ENCODE peak calls at places on chromosomes 12 and 14, in seven cellular contexts. L, B, G, S, A, D and F are unnamed samples. For H3K4me1, the result is how much of the 10 kb centered on the place peaks cover.

GRCh38 chr12:52730383-52730782 is 27.1 kb upstream of the KRT77 start:
- DNase-seq in L (no peak), B (no peak), G (no peak), S (no peak), A (no peak), D (no peak), F (no peak)

GRCh38 chr14:38209572-38210159 is 2.0 kb downstream of the SSTR1 start:
- DNase-seq in L (no peak), B (no peak), G (no peak), S (no peak), A (no peak), D (no peak), F (peak)

GRCh38 chr14:103830511-103831270 is 16.7 kb downstream of the PPP1R13B start:
- DNase-seq in L (no peak), B (no peak), G (no peak), S (no peak), A (no peak), D (peak), F (no peak)

GRCh38 chr12:81206425-81206824 is 128.5 kb downstream of the ACSS3 start:
- DNase-seq in L (no peak), B (no peak), G (no peak), S (no peak), A (no peak), D (no peak), F (no peak)

GRCh38 chr12:89040146-89040964 is 311.9 kb downstream of the DUSP6 start:
- DNase-seq in L (no peak), B (no peak), G (no peak), S (no peak), A (no peak), D (no peak), F (no peak)

GRCh38 chr14:95265106-95266094 is 54.3 kb downstream of the CLMN start:
- DNase-seq in L (peak), B (no peak), G (no peak), S (peak), A (no peak), D (no peak), F (no peak)

GRCh38 chr14:59283380-59283779 is 94.9 kb downstream of the DAAM1 start:
- DNase-seq in L (no peak), B (no peak), G (no peak), S (no peak), A (no peak), D (no peak), F (no peak)

GRCh38 chr14:96016761-96017160 is 22.4 kb upstream of the C14orf132 start:
- DNase-seq in L (peak), B (peak), G (no peak), S (no peak), A (no peak), D (no peak), F (no peak)

GRCh38 chr14:106528717-106529116 is 1002.3 kb downstream of the TMEM121 start:
- DNase-seq in L (no peak), B (no peak), G (no peak), S (no peak), A (no peak), D (no peak), F (no peak)

GRCh38 chr14:56120091-56120632 is 2.0 kb downstream of the PELI2 start:
- DNase-seq in L (peak), B (peak), G (no peak), S (no peak), A (no peak), D (no peak), F (no peak)

GRCh38 chr12:103947871-103948555 is 17.7 kb upstream of the TDG start:
- DNase-seq in L (no peak), B (no peak), G (no peak), S (no peak), A (no peak), D (no peak), F (no peak)

GRCh38 chr14:31346097-31346496 is 74.3 kb downstream of the HEATR5A start:
- DNase-seq in L (no peak), B (no peak), G (no peak), S (no peak), A (no peak), D (no peak), F (no peak)

GRCh38 chr12:43722621-43723020 is 36.0 kb downstream of the PUS7L start:
- DNase-seq in L (no peak), B (no peak), G (no peak), S (no peak), A (no peak), D (no peak), F (no peak)

GRCh38 chr14:99791476-99792283 is 1.5 kb upstream of the EML1 start:
- DNase-seq in L (no peak), B (no peak), G (no peak), S (no peak), A (no peak), D (no peak), F (no peak)

GRCh38 chr12:23893611-23894010 is 55.9 kb downstream of the SOX5 start:
- DNase-seq in L (no peak), B (no peak), G (no peak), S (no peak), A (no peak), D (no peak), F (no peak)

GRCh38 chr12:122150127-122150681 is 23.8 kb downstream of the IL31 start:
- DNase-seq in L (no peak), B (no peak), G (no peak), S (no peak), A (no peak), D (no peak), F (no peak)

GRCh38 chr12:131613186-131613585 is 97.7 kb upstream of the SFSWAP start:
- DNase-seq in L (no peak), B (no peak), G (no peak), S (no peak), A (no peak), D (no peak), F (no peak)

GRCh38 chr14:39426605-39427004 is 5.6 kb downstream of the FBXO33 start:
- DNase-seq in L (peak), B (no peak), G (no peak), S (no peak), A (no peak), D (no peak), F (no peak)

GRCh38 chr14:100299238-100299560 is 7.0 kb downstream of the SLC25A29 start:
- DNase-seq in L (no peak), B (no peak), G (no peak), S (no peak), A (no peak), D (no peak), F (peak)

GRCh38 chr14:100428727-100429126 is 105.6 kb downstream of the SLC25A47 start:
- DNase-seq in L (no peak), B (no peak), G (no peak), S (no peak), A (no peak), D (no peak), F (no peak)

GRCh38 chr12:119486599-119487154 is 106.9 kb upstream of the TMEM233 start:
- DNase-seq in L (no peak), B (no peak), G (no peak), S (no peak), A (no peak), D (no peak), F (no peak)

GRCh38 chr14:23450376-23450775 is 14.9 kb upstream of the MYH7 start:
- DNase-seq in L (no peak), B (no peak), G (no peak), S (no peak), A (no peak), D (no peak), F (no peak)

GRCh38 chr14:95533391-95533821 is 1.4 kb upstream of the GLRX5 start:
- DNase-seq in L (peak), B (no peak), G (no peak), S (no peak), A (no peak), D (no peak), F (no peak)

GRCh38 chr12:117874842-117875434 is 93.9 kb downstream of the KSR2 start:
- DNase-seq in L (peak), B (peak), G (no peak), S (peak), A (peak), D (no peak), F (peak)

GRCh38 chr12:92289611-92290010 is 144.0 kb upstream of the BTG1 start:
- DNase-seq in L (no peak), B (no peak), G (no peak), S (no peak), A (no peak), D (no peak), F (no peak)

GRCh38 chr12:2450553-2450952 is 344.2 kb upstream of the FKBP4 start:
- DNase-seq in L (no peak), B (peak), G (no peak), S (no peak), A (no peak), D (no peak), F (no peak)

GRCh38 chr12:76455582-76456345 is 103.8 kb downstream of the OSBPL8 start:
- DNase-seq in L (peak), B (peak), G (no peak), S (peak), A (no peak), D (no peak), F (no peak)

GRCh38 chr12:39993261-39993660 is 112.6 kb downstream of the SLC2A13 start:
- DNase-seq in L (no peak), B (no peak), G (no peak), S (no peak), A (no peak), D (no peak), F (no peak)

GRCh38 chr14:47722929-47723693 is 47.7 kb upstream of the MDGA2 start:
- DNase-seq in L (no peak), B (peak), G (no peak), S (no peak), A (no peak), D (no peak), F (no peak)

GRCh38 chr12:66851134-66851533 is 172.3 kb upstream of the GRIP1 start:
- DNase-seq in L (no peak), B (no peak), G (no peak), S (no peak), A (no peak), D (no peak), F (no peak)

GRCh38 chr14:79871164-79871563 is 340.1 kb downstream of the DIO2 start:
- DNase-seq in L (no peak), B (no peak), G (no peak), S (no peak), A (no peak), D (no peak), F (no peak)

DNA sequence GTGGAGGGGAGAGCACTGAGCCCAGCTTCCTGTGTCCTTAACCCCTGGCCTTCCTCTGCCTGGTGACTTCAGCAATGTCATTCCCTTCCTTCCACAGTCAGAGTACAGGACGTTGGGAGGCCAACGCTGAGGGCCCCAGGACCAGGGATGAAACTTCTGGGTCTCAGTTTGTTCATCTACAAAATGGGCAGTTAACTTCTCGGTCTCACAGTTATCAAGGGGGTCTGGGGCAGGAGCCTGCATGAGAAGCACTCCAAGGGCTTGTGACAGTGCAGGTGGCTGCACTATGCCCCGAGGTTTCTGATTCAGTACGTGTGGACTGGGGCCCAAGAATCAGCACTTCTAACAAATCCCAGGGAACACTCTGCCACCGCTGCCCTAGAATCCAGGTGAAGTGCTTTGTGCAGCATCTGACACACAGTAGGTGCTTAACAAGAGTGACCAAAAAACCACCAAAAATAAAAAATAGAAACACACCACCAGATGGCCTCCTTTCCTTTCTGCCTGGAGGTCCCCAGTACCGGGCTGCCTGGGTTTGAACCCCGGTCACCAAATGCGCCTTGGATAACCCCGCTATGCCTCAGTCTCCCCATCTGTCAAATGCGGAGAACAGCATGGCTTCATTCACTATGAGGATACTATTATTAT is 80.4 kb downstream of the RFLNA start:
- DNase-seq in L (no peak), B (no peak), G (no peak), S (no peak), A (no peak), D (no peak), F (no peak)
- TF ChIP-seq CTCF in L (peak), B (no peak), G (no peak), S (no peak), A (no peak), D (no peak), F (no peak)

GRCh38 chr12:128808651-128809050 is 15.1 kb downstream of the SLC15A4 start:
- DNase-seq in L (no peak), B (no peak), G (no peak), S (no peak), A (no peak), D (peak), F (no peak)
- H3K4me1 ChIP-seq in L (under half), B (under half), G (under half), S (under half), A (under half), D (under half), F (under half)

GRCh38 chr12:120834489-120835303 is 69.5 kb downstream of the SPPL3 start:
- DNase-seq in L (no peak), B (no peak), G (no peak), S (no peak), A (no peak), D (no peak), F (no peak)
- TF ChIP-seq CTCF in L (no peak), B (no peak), G (no peak), S (no peak), A (no peak), D (no peak), F (no peak)

DNA sequence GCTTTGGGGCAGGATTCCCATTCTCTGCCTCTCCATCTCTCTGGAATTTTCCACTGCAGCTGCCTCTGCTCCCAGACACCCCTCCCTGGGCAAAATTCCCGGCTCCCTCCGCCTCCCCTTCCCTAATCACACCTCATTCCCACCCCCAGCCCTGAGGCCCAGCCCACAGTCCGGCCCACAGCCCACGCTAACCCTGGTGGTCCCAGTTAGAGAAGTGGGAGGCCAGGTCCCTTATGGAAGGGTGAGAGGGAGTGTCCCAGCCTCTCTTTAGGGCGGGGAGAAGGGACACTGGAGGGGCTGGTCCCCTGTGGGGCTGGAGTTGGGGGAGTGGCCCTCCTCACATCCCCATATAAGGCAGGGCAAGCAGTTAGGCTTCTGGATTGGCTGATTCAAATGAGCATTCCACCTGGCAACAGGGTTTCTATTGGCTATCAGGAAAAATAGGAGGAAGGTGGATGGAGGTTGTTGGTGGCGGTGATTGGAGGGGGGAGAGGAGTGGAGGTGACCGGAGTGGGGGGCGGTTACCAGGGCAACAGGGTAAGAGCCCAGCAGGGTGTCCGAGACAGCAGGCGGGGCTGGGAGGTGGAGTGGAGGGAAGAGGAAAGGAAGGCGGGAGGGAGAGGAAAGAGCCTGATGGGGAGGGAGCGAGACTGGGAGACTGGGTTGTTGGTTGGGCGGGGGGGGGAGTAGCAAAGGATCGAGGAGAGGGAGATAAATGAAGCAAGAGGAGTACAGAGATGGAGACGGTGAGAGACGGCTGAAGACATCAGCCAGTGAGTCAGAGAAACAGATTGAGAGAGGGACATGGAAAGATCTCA is 1.9 kb upstream of the PTMS start:
- DNase-seq in L (peak), B (peak), G (no peak), S (peak), A (peak), D (peak), F (peak)
- H3K4me1 ChIP-seq in L (half or more), B (under half), G (half or more), S (half or more), A (under half), D (under half), F (under half)